ENCODE peak calls at places on chromosomes 16 and 17, in nine cellular contexts. B, H, N, E, X, U, A, Y and I are unnamed samples.

GRCh38 chr17:83106036-83106577 is 26.7 kb downstream of the METRNL start:
- DNase-seq in N (no peak), B (no peak), Y (no peak), U (no peak), X (no peak), E (no peak), H (peak), A (no peak), I (no peak)

GRCh38 chr16:85816159-85816558 is 16.7 kb downstream of the COX4I1 start:
- DNase-seq in H (no peak), E (no peak), Y (no peak), B (no peak), U (no peak), A (no peak), N (no peak), X (no peak), I (no peak)

GRCh38 chr16:4510131-4510530 is 28.4 kb downstream of the CDIP1 start:
- DNase-seq in E (no peak), A (no peak), N (no peak), H (no peak), B (no peak), U (no peak), X (no peak), Y (no peak), I (no peak)

GRCh38 chr17:81052199-81052997 is 17.4 kb downstream of the BAIAP2 start:
- DNase-seq in A (no peak), N (no peak), E (no peak), Y (no peak), U (no peak), H (no peak), X (no peak), B (no peak), I (peak)

GRCh38 chr17:81556175-81556691 is 4.1 kb upstream of the FAAP100 start:
- DNase-seq in E (no peak), H (peak), A (no peak), Y (no peak), U (no peak), N (no peak), B (no peak), X (no peak), I (peak)

GRCh38 chr17:80025140-80025539 is 10.5 kb downstream of the TBC1D16 start:
- DNase-seq in H (no peak), Y (no peak), U (no peak), X (no peak), N (no peak), A (no peak), B (no peak), E (no peak), I (no peak)

GRCh38 chr17:44785921-44786320 is 27.1 kb downstream of the ADAM11 start:
- DNase-seq in N (no peak), E (no peak), B (no peak), Y (no peak), U (no peak), H (no peak), X (no peak), A (no peak), I (no peak)

GRCh38 chr17:7394452-7395191 is at the start of gene PLSCR3:
- DNase-seq in B (peak), H (peak), N (peak), U (peak), X (peak), E (peak), A (peak), Y (no peak), I (peak)

GRCh38 chr17:82288602-82288927 is 15.1 kb upstream of the CSNK1D start:
- DNase-seq in X (no peak), B (no peak), Y (no peak), N (no peak), U (no peak), H (no peak), E (no peak), A (no peak), I (no peak)

GRCh38 chr17:66485272-66485947 is 183.0 kb downstream of the PRKCA start:
- DNase-seq in H (no peak), Y (no peak), E (no peak), U (no peak), B (no peak), A (no peak), N (no peak), X (no peak), I (no peak)

GRCh38 chr17:72258711-72259110 is 137.9 kb downstream of the SOX9 start:
- DNase-seq in Y (no peak), H (no peak), X (no peak), B (no peak), N (no peak), A (no peak), U (no peak), E (no peak), I (no peak)